ENCODE peak calls at places on chromosomes 7 and 10, in five cellular contexts. T, J, P, Z and K are unnamed samples.

GRCh38 chr7:29996321-29996720 is 6.7 kb upstream of the SCRN1 start:
- DNase-seq in J (no peak), Z (no peak), P (no peak), T (no peak), K (no peak)

GRCh38 chr7:68321076-68321639 is 1277.1 kb upstream of the AUTS2 start:
- DNase-seq in Z (peak; percentile 29), T (no peak), J (peak; percentile 87), P (peak; percentile 13), K (no peak)

GRCh38 chr10:13162013-13162364 is 631 bp downstream of the MCM10 start:
- DNase-seq in T (no peak), J (no peak), Z (no peak), P (no peak), K (peak; percentile 5)

GRCh38 chr10:86345296-86346168 is 21.1 kb downstream of the GRID1 start:
- DNase-seq in T (no peak), P (no peak), J (peak; percentile 31), Z (no peak), K (peak; percentile 72)

GRCh38 chr7:127704211-127704610 is 52.2 kb downstream of the SND1 start:
- DNase-seq in T (no peak), J (no peak), Z (no peak), P (peak; percentile 67), K (peak; percentile 47)

GRCh38 chr10:125013529-125013872 is 71.6 kb downstream of the ZRANB1 start:
- DNase-seq in J (no peak), P (no peak), T (no peak), Z (no peak), K (no peak)

GRCh38 chr7:20268832-20269231 is 51.6 kb upstream of the MACC1 start:
- DNase-seq in P (no peak), T (no peak), J (no peak), Z (no peak), K (no peak)

GRCh38 chr10:2079603-2080078 is 342.3 kb upstream of the ADARB2 start:
- DNase-seq in J (no peak), P (no peak), T (no peak), Z (no peak), K (no peak)

GRCh38 chr10:123595661-123596060 is 70.5 kb upstream of the GPR26 start:
- DNase-seq in P (no peak), J (no peak), T (no peak), Z (no peak), K (no peak)

GRCh38 chr10:33129181-33129928 is 171.3 kb upstream of the ITGB1 start:
- DNase-seq in Z (no peak), T (no peak), P (no peak), J (no peak), K (no peak)
- TF ChIP-seq CTCF in Z (no peak), T (no peak), P (no peak), J (peak; percentile 28), K (no peak)

DNA sequence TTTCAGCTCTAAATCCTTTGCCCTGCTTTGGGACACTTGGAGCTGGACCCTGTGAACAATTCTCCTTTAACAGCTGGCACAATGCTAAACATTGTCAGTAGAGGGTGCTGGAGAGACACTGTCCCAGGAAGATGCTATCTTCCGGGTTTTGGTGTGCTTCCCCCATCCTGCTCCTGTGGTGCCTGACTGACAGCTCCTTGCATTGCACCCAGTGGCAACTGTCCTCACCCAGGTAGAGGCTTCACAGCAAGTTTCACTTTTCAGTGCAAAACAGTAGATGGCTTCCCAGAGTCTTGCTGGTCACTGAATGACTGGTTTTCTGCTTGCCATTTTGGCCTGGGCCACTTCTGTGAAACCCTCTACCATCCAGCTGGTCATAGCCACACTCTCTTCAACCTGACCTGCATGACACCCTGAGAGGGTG is 77.3 kb downstream of the CDC14C start:
- DNase-seq in J (peak; percentile 66), Z (peak; percentile 36), P (no peak), T (no peak), K (peak; percentile 56)
- TF ChIP-seq CTCF in J (peak; percentile 22), Z (peak; percentile 55), P (no peak), T (no peak), K (peak; percentile 45)

DNA sequence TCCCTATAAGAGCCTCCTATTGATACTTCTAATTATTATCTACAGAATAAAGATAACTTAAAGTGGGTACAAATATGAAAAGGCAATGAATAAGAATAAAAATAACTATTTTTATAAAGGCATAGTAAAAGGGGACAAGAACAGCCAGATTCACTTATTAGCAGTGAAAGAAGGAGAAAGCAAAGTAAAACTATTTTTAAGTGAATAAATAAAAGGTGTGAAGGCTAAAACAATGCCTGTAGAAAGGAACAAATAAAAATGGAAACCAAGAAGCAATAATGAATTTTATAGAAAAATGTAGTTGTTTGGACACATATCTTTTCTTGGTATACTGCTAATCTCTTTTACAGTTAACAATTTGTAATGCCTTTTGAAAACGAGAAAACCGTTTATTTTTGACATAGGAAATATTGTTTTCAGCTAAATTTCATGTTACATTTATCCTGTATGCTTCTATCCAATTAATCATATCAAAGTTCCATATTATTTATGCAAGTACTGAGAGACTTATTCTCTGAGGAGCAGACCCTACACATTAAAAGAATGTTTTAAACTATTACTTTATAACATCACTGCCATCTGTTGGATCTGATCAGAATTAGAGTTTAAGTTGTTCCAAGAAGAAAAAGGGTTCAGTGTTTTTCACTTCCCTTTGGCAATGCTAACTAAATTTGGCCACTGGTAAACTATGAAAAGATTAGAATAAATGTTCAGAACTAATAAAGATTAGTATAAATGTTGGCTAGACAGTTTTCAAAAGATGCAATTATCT is 59.1 kb downstream of the ARMC3 start:
- DNase-seq in T (no peak), Z (peak; percentile 69), P (no peak), J (no peak), K (no peak)
- TF ChIP-seq CTCF in T (peak; percentile 39), Z (peak; percentile 61), P (peak; percentile 53), J (peak; percentile 38), K (peak; percentile 38)

GRCh38 chr10:70066190-70066589 is 13.5 kb downstream of the MACROH2A2 start:
- DNase-seq in Z (no peak), J (no peak), T (no peak), P (no peak), K (no peak)

GRCh38 chr10:70063418-70064098 is 10.9 kb downstream of the MACROH2A2 start:
- DNase-seq in J (no peak), Z (no peak), T (no peak), P (no peak), K (no peak)

GRCh38 chr10:70054902-70055301 is 2.3 kb downstream of the MACROH2A2 start:
- DNase-seq in J (no peak), T (no peak), Z (peak; percentile 68), P (no peak), K (no peak)

GRCh38 chr10:70055550-70055949 is 2.9 kb downstream of the MACROH2A2 start:
- DNase-seq in J (no peak), Z (peak; percentile 64), T (no peak), P (no peak), K (no peak)

DNA sequence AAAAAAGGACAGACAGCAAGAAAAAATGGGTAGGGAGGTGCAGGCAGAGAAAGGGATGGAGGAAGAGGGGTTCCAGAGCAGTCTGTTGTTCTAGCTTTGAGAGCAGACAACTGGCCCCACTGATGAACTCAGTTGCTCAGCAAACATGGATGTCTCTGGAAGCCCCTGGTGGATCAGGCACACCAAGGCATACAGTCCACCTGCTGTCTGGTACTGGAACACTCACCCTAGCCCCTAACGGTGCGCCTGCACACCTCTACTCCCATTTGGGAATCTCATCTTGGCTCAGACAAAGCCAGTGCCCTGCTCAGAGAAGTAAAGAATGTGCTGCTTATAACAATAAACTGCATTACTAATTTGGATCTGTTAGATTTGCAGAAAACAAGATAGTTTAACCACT is 7.7 kb downstream of the MACROH2A2 start:
- DNase-seq in T (no peak), Z (no peak), P (no peak), J (no peak), K (no peak)
- TF ChIP-seq CTCF in T (no peak), Z (no peak), P (no peak), J (no peak), K (no peak)